ENCODE peak calls at places on chromosomes 6 and 20, in seven cellular contexts. N, O, K, T, A, F and U are unnamed samples.

GRCh38 chr6:131825946-131826345 is 18.1 kb downstream of the ENPP1 start:
- DNase-seq in N (no peak), O (peak), K (no peak), T (no peak), A (no peak), F (peak), U (no peak)

GRCh38 chr6:63567966-63568365 is 4.3 kb upstream of the LOC128125822 start:
- DNase-seq in N (no peak), O (no peak), K (no peak), T (no peak), A (no peak), F (no peak), U (no peak)

GRCh38 chr6:104813552-104813951 is 46.2 kb downstream of the HACE1 start:
- DNase-seq in N (no peak), O (no peak), K (no peak), T (no peak), A (no peak), F (no peak), U (no peak)

GRCh38 chr6:34901930-34902329 is 12.9 kb downstream of the ANKS1A start:
- DNase-seq in N (no peak), O (no peak), K (no peak), T (no peak), A (no peak), F (no peak), U (no peak)

GRCh38 chr20:63539092-63539430 is 1.9 kb upstream of the PTK6 start:
- DNase-seq in N (no peak), O (no peak), K (no peak), T (no peak), A (no peak), F (no peak), U (no peak)

GRCh38 chr6:34115396-34116314 is 30.2 kb downstream of the GRM4 start:
- DNase-seq in N (peak), O (peak), K (peak), T (no peak), A (no peak), F (no peak), U (no peak)

GRCh38 chr20:45374966-45375365 is 3.2 kb downstream of the TP53TG5 start:
- DNase-seq in N (peak), O (no peak), K (no peak), T (no peak), A (no peak), F (no peak), U (no peak)

GRCh38 chr20:61734733-61735502 is 330.8 kb downstream of the TAF4 start:
- DNase-seq in N (no peak), O (no peak), K (no peak), T (no peak), A (no peak), F (no peak), U (no peak)

GRCh38 chr20:6590891-6591679 is 176.4 kb upstream of the BMP2 start:
- DNase-seq in N (no peak), O (peak), K (no peak), T (no peak), A (no peak), F (no peak), U (no peak)

GRCh38 chr6:137707590-137708360 is 159.3 kb upstream of the TNFAIP3 start:
- DNase-seq in N (no peak), O (peak), K (peak), T (peak), A (peak), F (peak), U (peak)

GRCh38 chr6:87341899-87342298 is 2.7 kb upstream of the C6orf163 start:
- DNase-seq in N (no peak), O (no peak), K (no peak), T (no peak), A (peak), F (no peak), U (no peak)

GRCh38 chr6:125952764-125953501 is 3.6 kb upstream of the HINT3 start:
- DNase-seq in N (peak), O (peak), K (no peak), T (no peak), A (no peak), F (peak), U (peak)

GRCh38 chr6:151807513-151808330 is at the start of gene ESR1:
- DNase-seq in N (peak), O (peak), K (no peak), T (no peak), A (no peak), F (no peak), U (peak)

GRCh38 chr20:46275091-46275490 is 33.2 kb downstream of the CDH22 start:
- DNase-seq in N (no peak), O (no peak), K (no peak), T (no peak), A (no peak), F (no peak), U (no peak)

GRCh38 chr6:121858976-121859375 is 423.5 kb downstream of the GJA1 start:
- DNase-seq in N (no peak), O (no peak), K (no peak), T (no peak), A (no peak), F (no peak), U (no peak)

GRCh38 chr6:168711049-168711640 is 270.2 kb downstream of the SMOC2 start:
- DNase-seq in N (no peak), O (no peak), K (peak), T (no peak), A (no peak), F (no peak), U (peak)

GRCh38 chr20:47680804-47681529 is 104.3 kb downstream of the SULF2 start:
- DNase-seq in N (no peak), O (no peak), K (no peak), T (no peak), A (no peak), F (peak), U (no peak)

GRCh38 chr6:44339763-44340625 is 2.5 kb upstream of the SPATS1 start:
- DNase-seq in N (no peak), O (peak), K (no peak), T (no peak), A (no peak), F (no peak), U (no peak)

GRCh38 chr6:170272341-170273065 is 18.4 kb downstream of the DLL1 start:
- DNase-seq in N (no peak), O (no peak), K (no peak), T (no peak), A (no peak), F (no peak), U (no peak)

GRCh38 chr20:5991623-5992441 is 41.4 kb downstream of the MCM8 start:
- DNase-seq in N (no peak), O (no peak), K (no peak), T (no peak), A (no peak), F (no peak), U (no peak)

GRCh38 chr6:68658338-68658737 is 23.3 kb downstream of the ADGRB3 start:
- DNase-seq in N (no peak), O (no peak), K (no peak), T (no peak), A (no peak), F (no peak), U (no peak)

GRCh38 chr20:43975096-43975768 is 60.6 kb downstream of the TOX2 start:
- DNase-seq in N (no peak), O (peak), K (no peak), T (peak), A (no peak), F (no peak), U (no peak)

GRCh38 chr6:105372142-105372861 is 30.6 kb downstream of the PREP start:
- DNase-seq in N (no peak), O (no peak), K (no peak), T (no peak), A (no peak), F (no peak), U (no peak)

GRCh38 chr20:45010399-45010828 is 44.1 kb downstream of the STK4 start:
- DNase-seq in N (no peak), O (no peak), K (no peak), T (no peak), A (no peak), F (no peak), U (no peak)

GRCh38 chr6:52557389-52558265 is 19.2 kb downstream of the TRAM2 start:
- DNase-seq in N (peak), O (no peak), K (no peak), T (no peak), A (no peak), F (no peak), U (no peak)

GRCh38 chr20:32621914-32622584 is 36.9 kb upstream of the NOL4L start:
- DNase-seq in N (no peak), O (no peak), K (no peak), T (no peak), A (no peak), F (no peak), U (no peak)

GRCh38 chr20:43189614-43190331 is at the start of gene PTPRT:
- DNase-seq in N (peak), O (no peak), K (no peak), T (no peak), A (no peak), F (no peak), U (peak)

GRCh38 chr6:36131517-36132220 is 1.4 kb downstream of the MAPK13 start:
- DNase-seq in N (no peak), O (peak), K (peak), T (no peak), A (peak), F (peak), U (peak)

GRCh38 chr20:2878515-2878914 is 5.2 kb downstream of the PTPRA start:
- DNase-seq in N (no peak), O (no peak), K (no peak), T (no peak), A (no peak), F (no peak), U (no peak)

GRCh38 chr20:2874456-2874855 is 1.2 kb downstream of the PTPRA start:
- DNase-seq in N (no peak), O (no peak), K (no peak), T (no peak), A (no peak), F (no peak), U (no peak)

GRCh38 chr20:2873747-2874041 is 413 bp downstream of the PTPRA start:
- DNase-seq in N (peak), O (peak), K (peak), T (no peak), A (no peak), F (peak), U (peak)

GRCh38 chr20:2873010-2873746 is at the start of gene PTPRA:
- DNase-seq in N (peak), O (peak), K (peak), T (peak), A (peak), F (peak), U (peak)

DNA sequence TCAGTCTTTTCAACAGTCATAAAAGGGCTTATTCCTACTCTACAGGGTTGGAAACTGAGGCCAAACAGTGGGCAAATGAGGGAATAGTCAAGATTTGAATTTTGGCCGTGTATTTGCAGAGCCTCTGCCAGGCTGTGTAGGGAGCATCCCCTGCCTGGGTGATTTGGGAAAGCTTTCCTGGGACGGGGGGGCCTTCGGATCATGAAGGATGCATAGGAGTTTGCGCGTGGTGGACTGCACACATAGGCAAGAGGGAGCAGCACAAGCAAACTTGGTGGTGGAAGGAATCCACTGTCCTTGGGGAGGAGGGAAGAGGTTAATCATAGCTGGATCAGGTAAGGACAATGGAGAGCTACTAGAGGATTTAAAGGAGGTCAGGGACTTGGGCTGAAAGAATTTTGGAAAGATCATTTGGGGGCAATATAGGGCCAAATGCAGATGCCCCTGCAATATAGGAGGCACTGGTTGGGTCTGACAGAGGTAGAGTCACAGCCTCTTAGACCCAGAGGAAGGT is 2.5 kb downstream of the PTPRA start:
- DNase-seq in N (no peak), O (no peak), K (no peak), T (no peak), A (no peak), F (no peak), U (no peak)
- TF ChIP-seq JUND in N (no peak), O (no peak), K (no peak), T (no peak), A (no peak), F (no peak), U (no peak)

GRCh38 chr20:1423206-1423605 is 30.4 kb upstream of the FKBP1A start:
- DNase-seq in N (no peak), O (no peak), K (no peak), T (no peak), A (no peak), F (no peak), U (no peak)
- TF ChIP-seq JUND in N (no peak), O (no peak), K (no peak), T (no peak), A (no peak), F (no peak), U (no peak)

GRCh38 chr20:57181639-57182038 is 84.8 kb downstream of the BMP7 start:
- DNase-seq in N (no peak), O (no peak), K (no peak), T (no peak), A (no peak), F (no peak), U (no peak)
- TF ChIP-seq JUND in N (no peak), O (no peak), K (no peak), T (no peak), A (no peak), F (no peak), U (no peak)

GRCh38 chr20:53329781-53330180 is 263.9 kb downstream of the ZNF217 start:
- DNase-seq in N (no peak), O (no peak), K (no peak), T (no peak), A (no peak), F (no peak), U (no peak)
- TF ChIP-seq JUND in N (no peak), O (no peak), K (no peak), T (no peak), A (no peak), F (no peak), U (no peak)